ENCODE peak calls at places on chromosomes 7 and 10, in six cellular contexts. W, F, P, A, J and Z are unnamed samples.

GRCh38 chr7:96636342-96636865 is 73.2 kb downstream of the SEM1 start:
- DNase-seq in P (no peak), A (no peak), F (no peak), J (no peak), W (no peak), Z (no peak)

GRCh38 chr7:28408105-28408973 is 4.0 kb upstream of the CREB5 start:
- DNase-seq in J (peak), F (no peak), W (peak), A (peak), P (no peak), Z (no peak)

GRCh38 chr7:101535333-101535732 is 93.8 kb downstream of the MYL10 start:
- DNase-seq in F (no peak), W (no peak), P (peak), A (no peak), J (no peak), Z (peak)

GRCh38 chr10:98929709-98930108 is 305.9 kb downstream of the HPSE2 start:
- DNase-seq in A (no peak), F (no peak), J (no peak), P (no peak), W (no peak), Z (no peak)

GRCh38 chr7:20113423-20114027 is 103.7 kb downstream of the MACC1 start:
- DNase-seq in F (peak), A (no peak), P (no peak), W (no peak), J (no peak), Z (no peak)

GRCh38 chr7:95906871-95907270 is 134.5 kb downstream of the DYNC1I1 start:
- DNase-seq in J (no peak), F (no peak), A (no peak), W (no peak), P (no peak), Z (no peak)

GRCh38 chr7:17548014-17548653 is 249.7 kb downstream of the AHR start:
- DNase-seq in P (no peak), F (no peak), J (no peak), W (no peak), A (no peak), Z (no peak)

GRCh38 chr7:115838829-115839228 is 191.7 kb downstream of the TFEC start:
- DNase-seq in F (no peak), P (peak), A (no peak), J (peak), W (no peak), Z (no peak)

GRCh38 chr7:366171-366916 is 76.4 kb downstream of the FOXL3 start:
- DNase-seq in W (no peak), P (peak), F (no peak), A (no peak), J (peak), Z (no peak)

GRCh38 chr10:131248376-131249165 is 63.0 kb downstream of the TCERG1L start:
- DNase-seq in P (no peak), A (no peak), W (no peak), J (no peak), F (no peak), Z (no peak)

GRCh38 chr10:118827466-118828155 is 72.8 kb upstream of the CACUL1 start:
- DNase-seq in F (no peak), A (no peak), P (no peak), J (no peak), W (no peak), Z (no peak)
- TF ChIP-seq CTCF in F (peak), A (peak), P (peak), J (no peak), W (no peak), Z (peak)

GRCh38 chr10:125095776-125096175 is 64.6 kb downstream of the CTBP2 start:
- DNase-seq in W (no peak), A (no peak), F (no peak), P (no peak), J (no peak), Z (no peak)

GRCh38 chr10:125094826-125095225 is 65.5 kb downstream of the CTBP2 start:
- DNase-seq in A (no peak), P (no peak), J (no peak), F (no peak), W (no peak), Z (no peak)

GRCh38 chr10:125093199-125093841 is 67.0 kb downstream of the CTBP2 start:
- DNase-seq in A (no peak), F (no peak), P (peak), W (peak), J (peak), Z (peak)

GRCh38 chr10:125095228-125095627 is 65.1 kb downstream of the CTBP2 start:
- DNase-seq in W (no peak), A (no peak), J (no peak), F (no peak), P (no peak), Z (no peak)

GRCh38 chr10:125094111-125094705 is 66.2 kb downstream of the CTBP2 start:
- DNase-seq in P (no peak), A (no peak), W (no peak), F (no peak), J (no peak), Z (no peak)
- TF ChIP-seq CTCF in P (no peak), A (no peak), W (no peak), F (no peak), J (no peak), Z (no peak)

DNA sequence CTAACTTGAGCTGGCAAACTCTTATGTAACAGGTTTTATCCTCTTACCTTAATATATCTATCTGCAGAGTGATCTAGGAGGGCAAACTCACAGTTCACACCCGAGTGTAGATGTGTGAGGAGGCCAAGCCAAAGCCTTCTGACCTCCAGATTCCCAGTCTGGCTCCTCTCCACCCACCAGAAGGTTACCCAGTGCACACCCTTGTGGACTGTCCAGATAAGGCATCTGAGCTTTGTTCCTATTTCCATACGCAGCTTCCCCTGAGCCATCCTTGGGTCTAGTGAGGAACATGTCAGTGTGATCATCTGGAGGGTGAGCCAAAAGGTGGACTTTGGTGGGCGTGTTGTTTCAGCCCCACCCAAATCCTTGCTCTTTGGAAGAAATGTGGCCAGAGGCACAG is 203.0 kb upstream of the MEOX2 start:
- DNase-seq in F (no peak), W (no peak), A (no peak), P (peak), J (no peak), Z (peak)
- TF ChIP-seq CTCF in F (no peak), W (no peak), A (peak), P (peak), J (no peak), Z (peak)

GRCh38 chr7:35508623-35509400 is 186.1 kb downstream of the HERPUD2 start:
- DNase-seq in J (no peak), W (no peak), F (peak), A (no peak), P (no peak), Z (no peak)
- TF ChIP-seq CTCF in J (no peak), W (no peak), F (peak), A (no peak), P (no peak), Z (no peak)

DNA sequence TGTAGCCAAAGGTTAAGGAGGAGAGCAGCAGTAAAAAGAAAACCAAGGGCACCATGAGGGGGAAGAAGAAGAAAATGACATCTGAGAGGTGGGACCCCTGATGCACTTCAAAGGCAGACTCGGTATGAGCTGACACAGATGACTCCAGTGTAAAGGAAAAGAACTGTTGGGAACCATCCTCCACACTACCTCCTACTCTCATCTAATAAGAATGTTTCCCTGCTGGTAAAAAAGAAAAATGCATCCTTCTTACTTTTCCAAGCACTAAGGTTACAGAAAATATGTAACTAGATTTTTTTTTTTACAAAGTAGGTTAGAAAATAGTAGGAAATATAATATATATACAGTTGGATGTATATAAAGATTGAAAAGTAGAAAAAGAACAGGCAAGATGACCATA is 16.9 kb downstream of the TAS2R41 start:
- DNase-seq in P (no peak), W (no peak), F (no peak), A (no peak), J (peak), Z (no peak)
- TF ChIP-seq CTCF in P (no peak), W (no peak), F (no peak), A (peak), J (peak), Z (no peak)

GRCh38 chr10:124648738-124649137 is 95.4 kb downstream of the FAM53B start:
- DNase-seq in F (no peak), P (peak), J (peak), A (no peak), W (no peak), Z (peak)

GRCh38 chr10:124650263-124650662 is 93.9 kb downstream of the FAM53B start:
- DNase-seq in J (no peak), P (no peak), W (no peak), F (no peak), A (no peak), Z (no peak)

GRCh38 chr10:124647421-124648130 is 96.6 kb downstream of the FAM53B start:
- DNase-seq in W (peak), F (peak), P (peak), J (peak), A (no peak), Z (peak)

GRCh38 chr10:124648131-124648475 is 96.1 kb downstream of the FAM53B start:
- DNase-seq in A (no peak), W (no peak), F (no peak), J (no peak), P (no peak), Z (no peak)

DNA sequence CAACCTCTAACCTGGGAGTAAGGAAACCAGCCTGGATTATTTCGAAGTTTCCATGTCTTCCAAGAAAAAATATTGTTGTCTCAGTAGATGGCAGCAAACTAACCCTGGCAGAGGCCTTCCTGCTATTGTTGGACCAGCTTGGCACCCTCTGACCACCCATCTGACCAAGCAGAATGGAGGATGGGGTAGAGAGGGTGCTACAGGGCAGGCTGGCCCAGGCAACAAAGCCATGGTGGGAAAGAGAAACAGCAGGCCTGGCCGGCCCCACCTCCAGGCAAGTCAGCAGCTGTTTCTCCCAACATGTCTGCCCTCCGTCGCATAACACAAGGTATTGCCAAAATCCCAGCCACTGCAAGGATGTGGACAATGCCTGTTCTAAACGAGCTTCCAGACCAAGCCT is 95.0 kb downstream of the FAM53B start:
- DNase-seq in W (no peak), J (no peak), F (no peak), A (no peak), P (no peak), Z (peak)
- TF ChIP-seq CTCF in W (no peak), J (no peak), F (no peak), A (no peak), P (no peak), Z (no peak)

DNA sequence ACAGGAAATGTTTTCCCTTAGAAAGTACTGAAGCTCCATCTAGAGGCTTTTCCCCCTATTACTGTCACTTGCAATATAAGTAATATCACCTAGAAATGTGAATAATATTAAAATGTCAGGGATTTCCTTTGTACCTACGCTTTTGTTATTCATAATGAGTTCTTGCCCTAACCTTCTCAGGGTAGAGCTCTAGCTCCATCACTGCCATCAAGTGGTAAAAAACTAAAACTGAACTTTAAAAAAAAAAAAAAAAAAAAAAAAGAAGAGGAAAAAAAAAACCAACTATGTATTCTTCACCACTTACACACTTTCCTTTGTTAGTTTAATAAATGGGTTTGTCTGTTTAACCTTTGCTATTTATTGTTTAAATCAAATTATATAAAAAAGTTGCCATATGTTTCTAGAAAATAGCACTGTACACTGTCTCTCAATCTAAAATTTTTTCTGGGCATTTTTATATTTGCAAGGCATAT is 49.9 kb downstream of the DNAJC1 start:
- DNase-seq in P (peak), J (peak), W (no peak), F (peak), A (no peak), Z (peak)
- TF ChIP-seq CTCF in P (peak), J (peak), W (no peak), F (peak), A (peak), Z (peak)

GRCh38 chr10:29417324-29417723 is 128.5 kb downstream of the LYZL1 start:
- DNase-seq in J (no peak), F (no peak), P (no peak), W (no peak), A (no peak), Z (no peak)

GRCh38 chr10:29411666-29412335 is 122.9 kb downstream of the LYZL1 start:
- DNase-seq in A (no peak), W (no peak), F (no peak), J (no peak), P (peak), Z (no peak)

GRCh38 chr10:29414501-29414900 is 125.6 kb downstream of the LYZL1 start:
- DNase-seq in P (no peak), F (no peak), A (no peak), W (no peak), J (no peak), Z (no peak)

GRCh38 chr10:29412452-29413004 is 123.7 kb downstream of the LYZL1 start:
- DNase-seq in J (peak), A (no peak), P (peak), W (no peak), F (no peak), Z (no peak)

GRCh38 chr10:29415876-29416275 is 127.0 kb downstream of the LYZL1 start:
- DNase-seq in F (no peak), J (peak), P (peak), W (no peak), A (no peak), Z (no peak)
- TF ChIP-seq CTCF in F (no peak), J (no peak), P (no peak), W (no peak), A (no peak), Z (no peak)

GRCh38 chr10:47021850-47022249 is 110.6 kb downstream of the PTPN20 start:
- DNase-seq in P (no peak), A (no peak), F (no peak), W (no peak), J (no peak), Z (no peak)
- TF ChIP-seq CTCF in P (peak), A (no peak), F (peak), W (no peak), J (no peak), Z (no peak)

DNA sequence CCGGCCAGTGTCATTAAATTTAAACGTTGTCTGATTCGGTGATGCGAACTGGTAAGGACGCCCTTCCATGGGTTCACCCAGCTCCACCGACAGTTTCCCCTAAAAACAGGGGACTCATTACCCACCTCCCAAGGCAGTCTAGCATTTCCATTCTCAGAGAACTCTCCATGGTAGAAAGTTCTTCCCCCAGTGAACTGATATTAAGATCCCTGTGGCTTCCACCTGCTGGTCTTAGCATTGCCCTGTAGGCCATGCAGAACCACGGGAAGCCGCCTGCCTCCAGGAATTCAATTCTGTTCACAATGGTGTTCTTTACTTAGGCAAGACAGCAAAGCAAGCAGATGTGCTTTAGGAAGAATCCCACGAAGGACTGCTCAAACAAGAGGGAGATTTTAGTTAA is 128.9 kb upstream of the NANOS1 start:
- DNase-seq in F (no peak), A (no peak), W (no peak), P (no peak), J (no peak), Z (no peak)
- TF ChIP-seq CTCF in F (no peak), A (no peak), W (no peak), P (no peak), J (no peak), Z (no peak)